ENCODE peak calls at places on chromosomes 3 and 15, in four cellular contexts. M is kidney glomerular epithelial cell, A is AG09309, W is midbrain. F is an unnamed sample.
A peak's percentile ranks its signal among the peaks of the same experiment; 100 is the strongest.

GRCh38 chr3:55579499-55579898 is 92.4 kb upstream of the WNT5A start:
- DNase-seq in M (no peak), A (no peak), W (no peak), F (no peak)

GRCh38 chr15:100245855-100246254 is 95.9 kb downstream of the ADAMTS17 start:
- DNase-seq in M (no peak), A (no peak), W (no peak), F (no peak)

GRCh38 chr3:197820550-197821335 is 29.7 kb downstream of the LRCH3 start:
- DNase-seq in M (peak; percentile 37), A (no peak), W (no peak), F (no peak)

GRCh38 chr15:85874236-85874635 is 79.5 kb upstream of the KLHL25 start:
- DNase-seq in M (no peak), A (no peak), W (no peak), F (no peak)

GRCh38 chr3:46908294-46908985 is 30.9 kb downstream of the PTH1R start:
- DNase-seq in M (no peak), A (peak; percentile 67), W (no peak), F (no peak)

GRCh38 chr15:69976366-69976994 is 121.2 kb downstream of the TLE3 start:
- DNase-seq in M (peak; percentile 20), A (no peak), W (no peak), F (no peak)

GRCh38 chr3:123287962-123288302 is 86.2 kb downstream of the SEC22A start:
- DNase-seq in M (no peak), A (no peak), W (no peak), F (no peak)

GRCh38 chr15:22978691-22979068 is 1.5 kb downstream of the CYFIP1 start:
- DNase-seq in M (no peak), A (no peak), W (no peak), F (no peak)

F was measured in H54.